ENCODE peak calls at places on chromosomes 5 and 9, in four cellular contexts. U is heart left ventricle, C is prostate gland, Q is fibroblast of lung. X is an unnamed sample.

GRCh38 chr5:142720561-142721275 is 34.8 kb upstream of the FGF1 start:
- DNase-seq in U (peak; percentile 66), C (peak; percentile 76), Q (peak; percentile 14), X (no peak)

GRCh38 chr5:166942948-166943347 is 1348.5 kb upstream of the WWC1 start:
- DNase-seq in U (no peak), C (no peak), Q (no peak), X (no peak)

GRCh38 chr5:106331415-106331814 is 1339.3 kb downstream of the EFNA5 start:
- DNase-seq in U (no peak), C (no peak), Q (peak; percentile 97), X (no peak)

GRCh38 chr5:162078805-162079204 is 11.2 kb downstream of the GABRG2 start:
- DNase-seq in U (no peak), C (no peak), Q (no peak), X (no peak)

GRCh38 chr9:32533816-32534215 is 7.8 kb upstream of the RIGI start:
- DNase-seq in U (no peak), C (no peak), Q (no peak), X (no peak)

GRCh38 chr5:32190094-32190493 is 16.0 kb upstream of the GOLPH3 start:
- DNase-seq in U (peak; percentile 60), C (no peak), Q (peak; percentile 63), X (no peak)

GRCh38 chr5:169223595-169223953 is 77.4 kb downstream of the SLIT3 start:
- DNase-seq in U (no peak), C (no peak), Q (no peak), X (no peak)

GRCh38 chr5:112024769-112025168 is 267.8 kb upstream of the NREP start:
- DNase-seq in U (no peak), C (no peak), Q (peak; percentile 40), X (no peak)

GRCh38 chr5:126561908-126562307 is 33.1 kb downstream of the ALDH7A1 start:
- DNase-seq in U (no peak), C (no peak), Q (peak; percentile 14), X (no peak)

GRCh38 chr5:96582343-96582742 is 79.8 kb upstream of the CAST start:
- DNase-seq in U (no peak), C (no peak), Q (peak; percentile 38), X (no peak)

GRCh38 chr5:83430130-83431010 is 41.2 kb upstream of the VCAN start:
- DNase-seq in U (peak; percentile 34), C (peak; percentile 29), Q (peak; percentile 76), X (peak; percentile 90)

GRCh38 chr9:137604345-137605145 is 941 bp upstream of the ARRDC1 start:
- DNase-seq in U (peak; percentile 38), C (no peak), Q (no peak), X (peak; percentile 39)

GRCh38 chr9:129262261-129262660 is 84.2 kb upstream of the IER5L start:
- DNase-seq in U (peak; percentile 33), C (no peak), Q (no peak), X (no peak)

GRCh38 chr9:135134253-135135028 is 47.0 kb downstream of the OLFM1 start:
- DNase-seq in U (no peak), C (no peak), Q (no peak), X (no peak)

GRCh38 chr5:171595801-171596231 is 176.4 kb downstream of the FGF18 start:
- DNase-seq in U (peak; percentile 70), C (no peak), Q (peak; percentile 93), X (no peak)

GRCh38 chr5:179817071-179817840 is 3.4 kb upstream of the SQSTM1 start:
- DNase-seq in U (no peak), C (no peak), Q (no peak), X (peak; percentile 52)

DNA sequence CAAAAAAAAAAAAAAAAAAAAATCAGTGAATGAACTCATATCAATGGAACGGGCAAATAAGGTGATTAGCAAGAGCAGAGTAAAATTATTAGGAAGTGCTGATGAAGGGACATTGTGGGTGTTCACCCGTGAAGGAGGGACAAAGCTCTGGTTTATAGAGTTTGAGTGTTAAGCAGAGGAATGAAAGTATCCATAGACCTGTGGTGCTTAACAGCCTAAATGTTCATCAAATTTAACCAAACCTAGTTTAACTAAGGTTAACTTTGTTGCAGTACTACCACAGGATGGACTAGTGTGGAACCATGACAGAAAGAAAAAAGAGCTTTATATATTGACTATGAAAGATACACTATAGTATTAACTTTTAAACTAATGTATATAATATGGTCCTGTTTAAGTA is 44.1 kb upstream of the TNFAIP8 start:
- DNase-seq in U (no peak), C (no peak), Q (no peak), X (no peak)
- H3K36me3 ChIP-seq in U (no peaks in the 10 kb centered on the region), C (no peaks in the 10 kb centered on the region), Q (no peaks in the 10 kb centered on the region), X (no peaks in the 10 kb centered on the region)

GRCh38 chr5:3372289-3372688 is 223.3 kb upstream of the IRX1 start:
- DNase-seq in U (no peak), C (no peak), Q (no peak), X (no peak)
- H3K9me3 ChIP-seq in U (peaks cover 42% of the 10 kb centered on the region), C (no peaks in the 10 kb centered on the region), Q (no peaks in the 10 kb centered on the region), X (peaks cover 11% of the 10 kb centered on the region)

GRCh38 chr9:37210737-37211523 is 90.6 kb downstream of the ZCCHC7 start:
- DNase-seq in U (no peak), C (no peak), Q (peak; percentile 23), X (no peak)

GRCh38 chr9:37209431-37210386 is 89.3 kb downstream of the ZCCHC7 start:
- DNase-seq in U (no peak), C (no peak), Q (peak; percentile 9), X (peak; percentile 29)

GRCh38 chr9:37201581-37201980 is 81.2 kb downstream of the ZCCHC7 start:
- DNase-seq in U (no peak), C (no peak), Q (no peak), X (peak; percentile 27)

GRCh38 chr9:37202091-37202490 is 81.7 kb downstream of the ZCCHC7 start:
- DNase-seq in U (no peak), C (no peak), Q (no peak), X (no peak)

GRCh38 chr9:37206121-37206620 is 85.8 kb downstream of the ZCCHC7 start:
- DNase-seq in U (no peak), C (no peak), Q (no peak), X (no peak)
- H3K36me3 ChIP-seq in U (no peaks in the 10 kb centered on the region), C (no peaks in the 10 kb centered on the region), Q (peaks cover 2% of the 10 kb centered on the region), X (peaks cover 6% of the 10 kb centered on the region)

GRCh38 chr5:59187772-59188347 is 605.0 kb downstream of the RAB3C start:
- DNase-seq in U (no peak), C (no peak), Q (peak; percentile 73), X (peak; percentile 21)
- H3K9me3 ChIP-seq in U (no peaks in the 10 kb centered on the region), C (no peaks in the 10 kb centered on the region), Q (no peaks in the 10 kb centered on the region), X (no peaks in the 10 kb centered on the region)

GRCh38 chr5:150045512-150045911 is 40.8 kb downstream of the CSF1R start:
- DNase-seq in U (no peak), C (no peak), Q (no peak), X (no peak)
- H3K36me3 ChIP-seq in U (peaks cover 59% of the 10 kb centered on the region), C (peaks cover 20% of the 10 kb centered on the region), Q (peaks cover 31% of the 10 kb centered on the region), X (no peaks in the 10 kb centered on the region)

GRCh38 chr5:141272906-141273305 is 27.7 kb downstream of the PCDHB15 start:
- DNase-seq in U (no peak), C (no peak), Q (no peak), X (no peak)

DNA sequence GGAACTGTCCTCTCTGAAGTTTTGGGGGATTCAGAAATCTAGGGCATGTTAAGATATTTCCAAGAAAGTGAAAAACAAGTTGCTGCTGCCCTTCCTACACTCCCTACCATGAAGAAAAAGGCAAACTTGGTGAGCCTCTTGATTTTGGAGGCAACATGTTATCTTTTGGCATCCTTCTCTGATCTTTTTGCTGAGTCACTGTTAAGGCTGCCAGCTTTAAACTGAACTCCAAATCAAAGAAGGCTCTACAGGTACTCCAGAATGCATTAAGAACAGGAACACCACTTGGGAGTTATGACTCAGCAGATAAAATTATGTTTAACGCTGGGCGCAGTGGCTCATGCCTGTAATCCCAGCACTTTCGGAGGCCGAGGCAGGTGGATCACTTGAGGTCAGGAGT is 24.0 kb downstream of the PCDHB15 start:
- DNase-seq in U (no peak), C (no peak), Q (no peak), X (no peak)
- H3K9me3 ChIP-seq in U (peaks cover 100% of the 10 kb centered on the region), C (peaks cover 4% of the 10 kb centered on the region), Q (no peaks in the 10 kb centered on the region), X (peaks cover 18% of the 10 kb centered on the region)

GRCh38 chr9:113481176-113481805 is 17.8 kb downstream of the RGS3 start:
- DNase-seq in U (no peak), C (peak; percentile 78), Q (peak; percentile 17), X (no peak)
- H3K36me3 ChIP-seq in U (no peaks in the 10 kb centered on the region), C (no peaks in the 10 kb centered on the region), Q (no peaks in the 10 kb centered on the region), X (no peaks in the 10 kb centered on the region)